ENCODE peak calls at places on chromosomes 11 and 22, in ten cellular contexts. Z is SJSA1, X is Panc1, G is H7, H is cardiac fibroblast, A is kidney epithelial cell, W is A549, U is right lobe of liver, T is GM23248, K is fibroblast of mammary gland. J is an unnamed sample.

GRCh38 chr22:43967069-43967468 is 11.8 kb downstream of the SAMM50 start:
- DNase-seq in Z (no peak), X (no peak), G (no peak), H (no peak), A (no peak), W (no peak), U (no peak), T (peak), K (no peak), J (no peak)

GRCh38 chr11:127308291-127308690 is 307.7 kb upstream of the KIRREL3 start:
- DNase-seq in Z (no peak), X (no peak), G (no peak), H (no peak), A (no peak), W (no peak), U (no peak), T (no peak), K (no peak), J (no peak)

GRCh38 chr11:41414771-41415440 is 44.5 kb downstream of the LRRC4C start:
- DNase-seq in Z (no peak), X (no peak), G (no peak), H (no peak), A (no peak), W (no peak), U (no peak), T (no peak), K (no peak), J (no peak)

GRCh38 chr22:27748355-27749168 is 53.0 kb downstream of the MN1 start:
- DNase-seq in Z (no peak), X (no peak), G (peak), H (peak), A (no peak), W (no peak), U (no peak), T (peak), K (peak), J (no peak)

GRCh38 chr11:61639816-61640443 is 40.3 kb upstream of the DAGLA start:
- DNase-seq in Z (no peak), X (no peak), G (no peak), H (peak), A (no peak), W (no peak), U (no peak), T (peak), K (peak), J (no peak)

GRCh38 chr11:33178443-33179154 is 17.3 kb upstream of the CSTF3 start:
- DNase-seq in Z (no peak), X (no peak), G (no peak), H (no peak), A (no peak), W (no peak), U (no peak), T (no peak), K (no peak), J (no peak)

GRCh38 chr11:7671807-7672206 is 1.5 kb downstream of the CYB5R2 start:
- DNase-seq in Z (no peak), X (no peak), G (peak), H (no peak), A (no peak), W (no peak), U (no peak), T (no peak), K (no peak), J (no peak)

GRCh38 chr11:14567064-14567651 is 47.0 kb upstream of the PSMA1 start:
- DNase-seq in Z (no peak), X (no peak), G (no peak), H (no peak), A (no peak), W (no peak), U (no peak), T (no peak), K (no peak), J (no peak)

GRCh38 chr22:33049125-33049729 is 9.0 kb downstream of the SYN3 start:
- DNase-seq in Z (peak), X (peak), G (peak), H (peak), A (peak), W (peak), U (peak), T (peak), K (peak), J (peak)

GRCh38 chr11:110903830-110904229 is 191.6 kb upstream of the ARHGAP20 start:
- DNase-seq in Z (no peak), X (no peak), G (no peak), H (peak), A (no peak), W (no peak), U (no peak), T (peak), K (peak), J (no peak)

GRCh38 chr11:26442131-26442530 is 110.2 kb downstream of the ANO3 start:
- DNase-seq in Z (no peak), X (no peak), G (no peak), H (peak), A (no peak), W (peak), U (no peak), T (peak), K (peak), J (no peak)

GRCh38 chr11:129989437-129989836 is 13.2 kb downstream of the PRDM10 start:
- DNase-seq in Z (no peak), X (no peak), G (no peak), H (no peak), A (no peak), W (no peak), U (no peak), T (no peak), K (no peak), J (no peak)

GRCh38 chr11:19546325-19546724 is 166.3 kb upstream of the NAV2 start:
- DNase-seq in Z (no peak), X (no peak), G (peak), H (peak), A (no peak), W (peak), U (no peak), T (peak), K (peak), J (no peak)

GRCh38 chr11:1891831-1892115 is at the start of gene PRR33:
- DNase-seq in Z (no peak), X (no peak), G (peak), H (no peak), A (no peak), W (no peak), U (no peak), T (no peak), K (no peak), J (no peak)
- H3K4me3 ChIP-seq in Z (no peak), X (no peak), G (no peak), H (no peak), A (no peak), W (no peak), U (no peak), T (no peak), K (no peak), J (no peak)

GRCh38 chr11:75500742-75501141 is 25.0 kb downstream of the GDPD5 start:
- DNase-seq in Z (no peak), X (no peak), G (no peak), H (no peak), A (no peak), W (no peak), U (no peak), T (no peak), K (no peak), J (no peak)

GRCh38 chr11:75498556-75499255 is 27.0 kb downstream of the GDPD5 start:
- DNase-seq in Z (peak), X (no peak), G (no peak), H (peak), A (no peak), W (peak), U (no peak), T (peak), K (peak), J (no peak)

GRCh38 chr11:75497788-75498404 is 27.8 kb downstream of the GDPD5 start:
- DNase-seq in Z (no peak), X (no peak), G (no peak), H (no peak), A (no peak), W (no peak), U (no peak), T (peak), K (peak), J (no peak)

GRCh38 chr11:75502138-75502537 is 23.6 kb downstream of the GDPD5 start:
- DNase-seq in Z (no peak), X (no peak), G (no peak), H (no peak), A (no peak), W (no peak), U (no peak), T (no peak), K (no peak), J (no peak)

DNA sequence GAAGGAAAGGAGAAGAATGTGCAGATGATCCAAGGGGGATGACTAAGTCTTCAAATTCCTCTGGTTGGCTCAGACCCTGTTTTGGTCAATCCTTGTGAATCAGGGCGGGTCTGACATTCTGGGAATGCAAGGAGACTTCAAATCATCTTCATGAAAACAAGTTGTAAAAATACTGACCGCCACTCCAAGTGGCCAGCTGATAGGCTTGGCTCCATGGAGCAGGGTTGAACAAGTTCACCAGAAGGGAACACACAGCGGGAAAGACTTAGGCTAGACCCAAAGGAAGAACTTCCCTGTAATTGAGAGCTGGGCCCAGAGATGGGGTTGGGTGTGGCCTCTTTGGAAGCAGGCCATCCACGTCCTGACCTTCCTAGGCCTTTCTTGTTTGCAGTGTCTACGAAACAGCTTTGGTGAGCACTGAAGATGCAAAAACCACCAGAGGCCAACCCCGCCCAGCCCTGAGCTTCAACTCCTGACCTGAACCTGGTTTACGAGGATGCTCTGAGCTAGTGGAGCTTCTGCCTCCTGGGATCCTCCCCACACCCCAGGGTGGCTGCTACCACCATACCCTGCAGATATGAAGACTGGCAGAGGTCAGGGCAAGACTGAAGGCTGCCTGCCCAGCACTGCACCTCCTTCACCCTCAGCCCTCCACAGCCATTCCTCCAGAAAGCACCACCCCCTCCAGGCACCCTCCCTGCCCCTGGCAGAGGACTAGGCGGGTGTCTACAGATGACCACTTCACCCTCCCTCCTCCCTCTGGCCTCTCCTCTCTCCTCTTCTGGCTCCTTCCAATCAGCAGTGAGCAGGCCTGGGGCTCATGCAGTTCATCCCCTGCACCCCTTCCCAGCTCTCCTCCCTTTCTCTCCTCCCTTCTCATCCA is 26.1 kb downstream of the GDPD5 start:
- DNase-seq in Z (peak), X (no peak), G (no peak), H (peak), A (peak), W (peak), U (no peak), T (peak), K (peak), J (peak)
- H3K4me3 ChIP-seq in Z (no peak), X (no peak), G (no peak), H (no peak), A (no peak), W (no peak), U (no peak), T (peak), K (no peak), J (no peak)

GRCh38 chr22:17368144-17368726 is 1.0 kb upstream of the CECR2 start:
- DNase-seq in Z (no peak), X (no peak), G (no peak), H (no peak), A (no peak), W (no peak), U (no peak), T (peak), K (no peak), J (no peak)

GRCh38 chr22:17370766-17371181 is 1.5 kb downstream of the CECR2 start:
- DNase-seq in Z (no peak), X (no peak), G (no peak), H (no peak), A (no peak), W (no peak), U (no peak), T (no peak), K (no peak), J (no peak)

GRCh38 chr22:17369553-17370035 is 334 bp downstream of the CECR2 start:
- DNase-seq in Z (no peak), X (no peak), G (peak), H (peak), A (no peak), W (no peak), U (peak), T (peak), K (no peak), J (no peak)

GRCh38 chr22:17370036-17370765 is 941 bp downstream of the CECR2 start:
- DNase-seq in Z (no peak), X (no peak), G (peak), H (no peak), A (no peak), W (no peak), U (peak), T (no peak), K (no peak), J (no peak)

DNA sequence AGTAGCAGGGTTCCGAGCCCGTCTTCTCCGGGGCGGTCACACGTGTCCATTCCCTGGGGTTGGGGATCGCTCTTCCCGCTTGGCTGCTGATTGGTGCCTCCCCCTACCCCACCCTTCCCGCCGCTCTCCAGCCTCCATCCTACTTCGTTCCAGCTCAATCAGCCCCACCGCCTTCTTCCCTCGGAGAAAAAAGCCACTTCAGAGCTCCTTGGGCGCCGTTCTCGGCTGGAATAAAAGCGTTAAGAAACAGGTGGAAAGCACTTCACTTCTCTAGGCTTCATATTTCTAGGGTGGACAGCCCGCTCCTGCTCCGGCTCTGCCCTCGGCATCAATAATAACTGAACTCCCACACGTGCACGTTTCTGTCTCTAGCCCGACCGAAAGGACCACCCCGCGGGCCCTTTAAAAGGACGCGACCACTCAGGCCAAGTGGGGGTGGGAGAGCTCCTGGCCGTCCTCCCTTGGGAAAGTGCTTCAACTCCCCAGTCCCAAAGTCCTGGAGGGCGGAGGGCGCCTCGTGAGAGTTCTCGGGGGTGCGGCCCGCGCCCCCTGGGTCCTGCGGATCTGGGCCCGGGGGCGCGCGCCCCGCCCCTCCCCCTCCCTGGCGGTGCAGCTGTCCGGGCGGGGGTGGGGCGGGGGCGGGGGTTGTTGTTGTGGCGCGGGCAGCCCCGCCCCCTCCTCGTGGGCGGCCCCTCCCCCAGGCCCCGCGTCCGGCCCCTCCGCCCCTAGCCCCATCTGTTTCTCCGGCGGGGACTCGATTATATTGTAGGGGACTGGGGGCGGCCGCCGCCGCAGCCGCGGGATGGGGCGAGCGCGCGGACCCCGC is at the start of gene CECR2:
- DNase-seq in Z (no peak), X (no peak), G (peak), H (peak), A (peak), W (peak), U (peak), T (no peak), K (no peak), J (no peak)
- H3K4me3 ChIP-seq in Z (no peak), X (peak), G (peak), H (peak), A (peak), W (peak), U (peak), T (no peak), K (no peak), J (peak)

GRCh38 chr11:119094816-119095065 is 6.9 kb downstream of the DPAGT1 start:
- DNase-seq in Z (peak), X (no peak), G (peak), H (peak), A (no peak), W (no peak), U (peak), T (peak), K (peak), J (no peak)

GRCh38 chr11:119093951-119094815 is 7.5 kb downstream of the DPAGT1 start:
- DNase-seq in Z (no peak), X (no peak), G (peak), H (peak), A (no peak), W (no peak), U (no peak), T (peak), K (peak), J (no peak)

GRCh38 chr11:119093666-119093950 is 8.0 kb downstream of the DPAGT1 start:
- DNase-seq in Z (no peak), X (no peak), G (no peak), H (no peak), A (no peak), W (no peak), U (no peak), T (no peak), K (no peak), J (no peak)

GRCh38 chr11:119091966-119092879 is 7.5 kb downstream of the HMBS start:
- DNase-seq in Z (no peak), X (no peak), G (no peak), H (no peak), A (no peak), W (no peak), U (no peak), T (peak), K (no peak), J (no peak)

GRCh38 chr11:119092880-119093665 is 8.4 kb downstream of the HMBS start:
- DNase-seq in Z (no peak), X (no peak), G (no peak), H (peak), A (no peak), W (no peak), U (no peak), T (peak), K (peak), J (no peak)
- H3K4me3 ChIP-seq in Z (peak), X (peak), G (peak), H (peak), A (peak), W (peak), U (peak), T (peak), K (peak), J (peak)

GRCh38 chr22:46035742-46036557 is 59.0 kb upstream of the WNT7B start:
- DNase-seq in Z (peak), X (no peak), G (peak), H (peak), A (peak), W (peak), U (peak), T (peak), K (peak), J (peak)
- H3K4me3 ChIP-seq in Z (peak), X (peak), G (peak), H (peak), A (peak), W (peak), U (peak), T (peak), K (peak), J (peak)

GRCh38 chr11:86747801-86748200 is 52.5 kb upstream of the PRSS23 start:
- DNase-seq in Z (no peak), X (no peak), G (no peak), H (no peak), A (no peak), W (no peak), U (no peak), T (no peak), K (no peak), J (no peak)
- H3K4me3 ChIP-seq in Z (no peak), X (no peak), G (no peak), H (no peak), A (no peak), W (no peak), U (no peak), T (no peak), K (no peak), J (no peak)

GRCh38 chr11:113377606-113378005 is 10.0 kb upstream of the ANKK1 start:
- DNase-seq in Z (no peak), X (no peak), G (no peak), H (peak), A (no peak), W (no peak), U (no peak), T (peak), K (peak), J (no peak)

GRCh38 chr11:113378692-113379091 is 8.9 kb upstream of the ANKK1 start:
- DNase-seq in Z (no peak), X (no peak), G (no peak), H (no peak), A (no peak), W (no peak), U (no peak), T (peak), K (no peak), J (no peak)

GRCh38 chr11:113375402-113375801 is 12.2 kb upstream of the ANKK1 start:
- DNase-seq in Z (no peak), X (no peak), G (no peak), H (no peak), A (no peak), W (no peak), U (no peak), T (no peak), K (no peak), J (no peak)

GRCh38 chr11:113376156-113376555 is 11.4 kb upstream of the ANKK1 start:
- DNase-seq in Z (no peak), X (no peak), G (no peak), H (peak), A (no peak), W (no peak), U (no peak), T (no peak), K (peak), J (no peak)

DNA sequence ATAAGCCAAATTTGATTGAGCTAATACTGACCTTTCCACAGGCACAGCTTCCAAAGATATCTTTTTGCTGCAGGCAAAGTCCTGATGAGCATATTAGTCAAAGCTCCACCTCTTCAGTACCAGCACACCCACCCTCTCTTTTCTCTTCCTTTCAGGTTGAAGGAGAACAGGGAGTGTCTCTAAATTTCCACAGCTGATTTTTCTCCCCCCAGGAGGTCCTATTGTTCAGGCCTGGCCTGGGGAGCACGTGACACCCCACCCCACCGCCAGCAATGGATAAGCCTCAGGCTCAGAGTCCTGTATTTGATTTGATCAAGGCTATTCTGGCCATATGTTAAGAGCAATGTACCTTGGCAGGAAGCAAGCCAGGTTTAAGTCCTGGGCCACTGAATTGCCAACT is 9.6 kb upstream of the ANKK1 start:
- DNase-seq in Z (no peak), X (no peak), G (no peak), H (no peak), A (no peak), W (no peak), U (no peak), T (no peak), K (no peak), J (no peak)
- H3K4me3 ChIP-seq in Z (no peak), X (no peak), G (no peak), H (no peak), A (no peak), W (no peak), U (no peak), T (no peak), K (no peak), J (no peak)